ENCODE peak calls at places on chromosomes 4 and X, in six cellular contexts. T, O, Q, X, U and R are unnamed samples.

GRCh38 chrX:54495814-54496516 is at the start of gene FGD1:
- DNase-seq in O (peak), Q (no peak), X (peak), T (peak), U (peak), R (peak)

GRCh38 chr4:14871676-14872430 is 130.4 kb upstream of the CPEB2 start:
- DNase-seq in T (no peak), Q (no peak), O (peak), X (peak), U (peak), R (peak)

GRCh38 chr4:21134994-21135393 is 434.7 kb downstream of the PACRGL start:
- DNase-seq in O (peak), X (no peak), Q (no peak), U (no peak), T (no peak), R (peak)

GRCh38 chr4:147777456-147778091 is 45.7 kb downstream of the ARHGAP10 start:
- DNase-seq in X (no peak), T (no peak), O (peak), U (no peak), Q (no peak), R (peak)

GRCh38 chr4:5266991-5267390 is 215.7 kb downstream of the STK32B start:
- DNase-seq in U (no peak), X (no peak), O (no peak), Q (no peak), T (no peak), R (peak)

GRCh38 chr4:123661080-123661737 is 264.6 kb downstream of the SPRY1 start:
- DNase-seq in O (no peak), Q (no peak), X (no peak), U (no peak), T (no peak), R (peak)

GRCh38 chr4:87011340-87012034 is 76.7 kb downstream of the AFF1 start:
- DNase-seq in O (peak), Q (no peak), U (no peak), T (no peak), X (no peak), R (peak)

GRCh38 chr4:177448850-177449249 is 6.6 kb upstream of the AGA start:
- DNase-seq in Q (no peak), U (no peak), O (peak), T (no peak), X (no peak), R (peak)

GRCh38 chrX:67607436-67607835 is 63.6 kb downstream of the AR start:
- DNase-seq in T (no peak), X (no peak), O (no peak), U (no peak), Q (no peak), R (no peak)

GRCh38 chrX:14409341-14409740 is 120.0 kb upstream of the GLRA2 start:
- DNase-seq in U (no peak), O (peak), Q (no peak), T (no peak), X (no peak), R (peak)

GRCh38 chrX:39816871-39817731 is 280.7 kb downstream of the BCOR start:
- DNase-seq in U (no peak), T (no peak), X (no peak), O (peak), Q (no peak), R (peak)

GRCh38 chr4:10120943-10121567 is 4.5 kb upstream of the WDR1 start:
- DNase-seq in U (no peak), Q (no peak), X (no peak), O (no peak), T (no peak), R (no peak)

GRCh38 chr4:54872246-54872645 is 214.5 kb downstream of the KIT start:
- DNase-seq in T (no peak), X (no peak), O (peak), U (no peak), Q (no peak), R (peak)

GRCh38 chrX:119685225-119686066 is 7.5 kb downstream of the SEPTIN6 start:
- DNase-seq in O (no peak), U (no peak), X (peak), Q (no peak), T (no peak), R (no peak)

GRCh38 chr4:104138154-104138553 is 356.5 kb downstream of the CXXC4 start:
- DNase-seq in U (no peak), O (no peak), X (no peak), T (no peak), Q (no peak), R (no peak)

GRCh38 chr4:159455675-159456235 is 352.9 kb downstream of the RAPGEF2 start:
- DNase-seq in Q (no peak), O (peak), X (no peak), T (no peak), U (no peak), R (peak)

GRCh38 chr4:30856795-30857564 is 136.8 kb downstream of the PCDH7 start:
- DNase-seq in T (no peak), O (no peak), U (no peak), X (no peak), Q (no peak), R (no peak)

GRCh38 chr4:95348418-95348817 is 200.4 kb downstream of the UNC5C start:
- DNase-seq in T (no peak), Q (no peak), O (no peak), X (no peak), U (no peak), R (no peak)

GRCh38 chr4:72858328-72858727 is 211.2 kb downstream of the COX18 start:
- DNase-seq in U (no peak), X (no peak), Q (no peak), T (no peak), O (peak), R (peak)

GRCh38 chr4:75194180-75194579 is 261.3 kb downstream of the PARM1 start:
- DNase-seq in O (no peak), T (no peak), Q (no peak), X (no peak), U (no peak), R (no peak)

GRCh38 chrX:31499120-31499519 is 427.3 kb upstream of the FTHL17 start:
- DNase-seq in O (peak), Q (no peak), X (no peak), U (no peak), T (no peak), R (peak)

GRCh38 chr4:95077864-95078263 is 320.1 kb downstream of the BMPR1B start:
- DNase-seq in O (no peak), U (no peak), Q (no peak), T (no peak), X (no peak), R (no peak)